ENCODE peak calls at places on chromosomes 3 and 15, in six cellular contexts. N is stimulated activated CD8-positive, alpha-beta memory T cell treated with anti-CD3 and anti-CD28 coated beads, Interleukin-7, amount 100 ng/mL, for 1 hour; J is Right ventricle myocardium superior; L is PC-9; X is activated CD4-positive, alpha-beta T cell treated with anti-CD3 and anti-CD28 coated beads for 48 hours; I is KBM-7. Z is an unnamed sample.

GRCh38 chr3:125959317-125960065 is 9.5 kb upstream of the ROPN1B start:
- DNase-seq in X (no peak), J (peak; percentile 42), N (no peak), L (no peak), I (no peak), Z (no peak)

GRCh38 chr3:194139085-194139976 is 3.4 kb downstream of the HES1 start:
- DNase-seq in J (no peak), N (no peak), L (peak; percentile 93), I (peak; percentile 84), X (no peak), Z (no peak)

GRCh38 chr15:63476229-63476632 is 28.2 kb upstream of the USP3 start:
- DNase-seq in N (no peak), J (no peak), L (peak; percentile 78), I (no peak), X (no peak), Z (no peak)

GRCh38 chr3:65830948-65831732 is 207.6 kb downstream of the MAGI1 start:
- DNase-seq in X (no peak), J (no peak), L (no peak), I (no peak), N (no peak), Z (no peak)

GRCh38 chr3:163261618-163262017 is 1765.0 kb downstream of the OTOL1 start:
- DNase-seq in L (no peak), I (no peak), N (no peak), J (no peak), X (no peak), Z (no peak)

GRCh38 chr3:79253704-79254103 is 514.1 kb downstream of the ROBO1 start:
- DNase-seq in X (no peak), N (no peak), I (no peak), L (no peak), J (no peak), Z (no peak)

GRCh38 chr3:149894211-149894610 is 76.5 kb downstream of the PFN2 start:
- DNase-seq in J (no peak), X (no peak), L (no peak), N (no peak), I (no peak), Z (no peak)

GRCh38 chr3:35829499-35829898 is 190.2 kb downstream of the ARPP21 start:
- DNase-seq in L (no peak), X (no peak), J (no peak), N (no peak), I (no peak), Z (no peak)

GRCh38 chr15:59105839-59106238 is 893 bp downstream of the CCNB2 start:
- DNase-seq in J (no peak), L (no peak), X (no peak), I (peak; percentile 9), N (no peak), Z (peak; percentile 36)

GRCh38 chr3:153290278-153291015 is 128.4 kb downstream of the RAP2B start:
- DNase-seq in J (no peak), L (no peak), X (no peak), N (no peak), I (no peak), Z (no peak)

GRCh38 chr3:47261301-47261700 is 21.3 kb downstream of the KIF9 start:
- DNase-seq in X (no peak), N (no peak), L (no peak), I (no peak), J (no peak), Z (no peak)

GRCh38 chr3:6180171-6180570 is 680.7 kb upstream of the GRM7 start:
- DNase-seq in N (no peak), X (no peak), L (no peak), I (no peak), J (no peak), Z (no peak)

GRCh38 chr3:40124918-40125317 is 184.6 kb upstream of the EIF1B start:
- DNase-seq in X (no peak), L (no peak), N (no peak), I (no peak), J (no peak), Z (no peak)

GRCh38 chr3:64568895-64569509 is 118.8 kb downstream of the ADAMTS9 start:
- DNase-seq in I (no peak), J (no peak), X (no peak), L (no peak), N (no peak), Z (no peak)

GRCh38 chr3:10194328-10195071 is 29.8 kb downstream of the IRAK2 start:
- DNase-seq in J (no peak), L (no peak), I (no peak), N (no peak), X (peak; percentile 55), Z (no peak)